ENCODE peak calls at places on chromosomes 11 and 22, in four cellular contexts. J, L, G and O are unnamed samples.

GRCh38 chr11:1472180-1473005 is 14.2 kb downstream of the MOB2 start:
- DNase-seq in G (no peak), L (no peak), J (no peak), O (no peak)

GRCh38 chr11:34449013-34449412 is 10.3 kb downstream of the CAT start:
- DNase-seq in L (no peak), J (no peak), G (peak), O (no peak)

GRCh38 chr11:80435345-80435744 is 994.5 kb upstream of the TENM4 start:
- DNase-seq in J (no peak), G (no peak), L (no peak), O (no peak)

GRCh38 chr11:5689551-5689983 is at the start of gene TRIM22:
- DNase-seq in L (peak), G (peak), J (peak), O (no peak)

GRCh38 chr11:16669799-16670415 is 68.5 kb upstream of the C11orf58 start:
- DNase-seq in J (no peak), G (peak), L (no peak), O (no peak)

GRCh38 chr11:6249822-6250555 is 9.6 kb upstream of the CCKBR start:
- DNase-seq in J (no peak), L (no peak), G (peak), O (no peak)

GRCh38 chr11:101848262-101848661 is 66.5 kb upstream of the CEP126 start:
- DNase-seq in L (peak), G (no peak), J (no peak), O (no peak)

GRCh38 chr11:35126000-35126878 is 12.7 kb upstream of the CD44 start:
- DNase-seq in G (no peak), L (no peak), J (no peak), O (no peak)

GRCh38 chr22:35997438-35997837 is 31.2 kb downstream of the RBFOX2 start:
- DNase-seq in L (no peak), J (no peak), G (peak), O (no peak)

GRCh38 chr22:19974233-19974861 is 32.7 kb upstream of the TXNRD2 start:
- DNase-seq in L (peak), G (peak), J (peak), O (peak)

GRCh38 chr11:71245601-71246391 is 6.6 kb downstream of the SHANK2 start:
- DNase-seq in J (no peak), G (no peak), L (no peak), O (no peak)

GRCh38 chr22:36409911-36410756 is 22.4 kb upstream of the MYH9 start:
- DNase-seq in L (peak), J (peak), G (no peak), O (peak)

GRCh38 chr11:126431401-126432064 is 76.0 kb downstream of the ST3GAL4 start:
- DNase-seq in G (peak), L (no peak), J (no peak), O (no peak)

GRCh38 chr11:79119491-79120284 is 321.1 kb downstream of the TENM4 start:
- DNase-seq in J (no peak), L (peak), G (no peak), O (peak)

GRCh38 chr11:17351510-17352176 is at the start of gene NCR3LG1:
- DNase-seq in G (peak), L (peak), J (peak), O (peak)

GRCh38 chr11:111387318-111387863 is 8.3 kb upstream of the POU2AF1 start:
- DNase-seq in J (no peak), L (no peak), G (no peak), O (no peak)

GRCh38 chr11:96155627-96156378 is 187.2 kb downstream of the MAML2 start:
- DNase-seq in J (no peak), G (peak), L (peak), O (no peak)

GRCh38 chr11:64206457-64207246 is at the start of gene FERMT3:
- DNase-seq in J (peak), L (no peak), G (no peak), O (no peak)

GRCh38 chr11:3220521-3221407 is 2.2 kb upstream of the MRGPRG start:
- DNase-seq in L (no peak), G (no peak), J (no peak), O (no peak)

GRCh38 chr22:47847281-47847890 is 1084.9 kb downstream of the TBC1D22A start:
- DNase-seq in J (no peak), L (no peak), G (no peak), O (no peak)

GRCh38 chr11:64449381-64450167 is 90.6 kb downstream of the RPS6KA4 start:
- DNase-seq in L (peak), J (peak), G (peak), O (peak)

GRCh38 chr11:117826360-117826635 is 1.8 kb upstream of the FXYD2 start:
- DNase-seq in G (no peak), L (no peak), J (no peak), O (no peak)

GRCh38 chr11:77557553-77557952 is 32.2 kb upstream of the AQP11 start:
- DNase-seq in J (no peak), L (peak), G (peak), O (no peak)

GRCh38 chr11:63537293-63538101 is 889 bp downstream of the PLAAT4 start:
- DNase-seq in J (no peak), G (no peak), L (no peak), O (no peak)

GRCh38 chr11:19816040-19816439 is 103.4 kb downstream of the NAV2 start:
- DNase-seq in L (no peak), J (no peak), G (no peak), O (no peak)